ENCODE peak calls at places on chromosomes 16 and 17, in four cellular contexts. S is cardiac fibroblast, E is kidney epithelial cell, L is HFF-Myc. B is an unnamed sample.

GRCh38 chr17:7843536-7844291 is 9.7 kb downstream of the KDM6B start:
- DNase-seq in S (peak; percentile 93), E (no peak), L (no peak), B (no peak)

GRCh38 chr17:78016852-78017251 is 58.3 kb downstream of the TNRC6C start:
- DNase-seq in S (no peak), E (no peak), L (no peak), B (no peak)

GRCh38 chr16:15553313-15554088 is 89.5 kb downstream of the MARF1 start:
- DNase-seq in S (no peak), E (no peak), L (no peak), B (no peak)

GRCh38 chr17:42407289-42407836 is 15.7 kb downstream of the CAVIN1 start:
- DNase-seq in S (peak; percentile 89), E (no peak), L (no peak), B (no peak)

GRCh38 chr16:3149630-3150345 is 15.0 kb downstream of the ZNF213 start:
- DNase-seq in S (peak; percentile 73), E (no peak), L (no peak), B (no peak)

GRCh38 chr16:3977376-3977775 is 96.9 kb upstream of the CREBBP start:
- DNase-seq in S (no peak), E (no peak), L (no peak), B (no peak)

GRCh38 chr16:87424260-87424659 is 32.1 kb downstream of the MAP1LC3B start:
- DNase-seq in S (no peak), E (no peak), L (no peak), B (no peak)

GRCh38 chr17:45433136-45433535 is 466 bp upstream of the ARHGAP27 start:
- DNase-seq in S (no peak), E (no peak), L (no peak), B (no peak)

GRCh38 chr17:77467513-77467912 is 326.7 kb downstream of the SEC14L1 start:
- DNase-seq in S (no peak), E (no peak), L (no peak), B (no peak)

DNA sequence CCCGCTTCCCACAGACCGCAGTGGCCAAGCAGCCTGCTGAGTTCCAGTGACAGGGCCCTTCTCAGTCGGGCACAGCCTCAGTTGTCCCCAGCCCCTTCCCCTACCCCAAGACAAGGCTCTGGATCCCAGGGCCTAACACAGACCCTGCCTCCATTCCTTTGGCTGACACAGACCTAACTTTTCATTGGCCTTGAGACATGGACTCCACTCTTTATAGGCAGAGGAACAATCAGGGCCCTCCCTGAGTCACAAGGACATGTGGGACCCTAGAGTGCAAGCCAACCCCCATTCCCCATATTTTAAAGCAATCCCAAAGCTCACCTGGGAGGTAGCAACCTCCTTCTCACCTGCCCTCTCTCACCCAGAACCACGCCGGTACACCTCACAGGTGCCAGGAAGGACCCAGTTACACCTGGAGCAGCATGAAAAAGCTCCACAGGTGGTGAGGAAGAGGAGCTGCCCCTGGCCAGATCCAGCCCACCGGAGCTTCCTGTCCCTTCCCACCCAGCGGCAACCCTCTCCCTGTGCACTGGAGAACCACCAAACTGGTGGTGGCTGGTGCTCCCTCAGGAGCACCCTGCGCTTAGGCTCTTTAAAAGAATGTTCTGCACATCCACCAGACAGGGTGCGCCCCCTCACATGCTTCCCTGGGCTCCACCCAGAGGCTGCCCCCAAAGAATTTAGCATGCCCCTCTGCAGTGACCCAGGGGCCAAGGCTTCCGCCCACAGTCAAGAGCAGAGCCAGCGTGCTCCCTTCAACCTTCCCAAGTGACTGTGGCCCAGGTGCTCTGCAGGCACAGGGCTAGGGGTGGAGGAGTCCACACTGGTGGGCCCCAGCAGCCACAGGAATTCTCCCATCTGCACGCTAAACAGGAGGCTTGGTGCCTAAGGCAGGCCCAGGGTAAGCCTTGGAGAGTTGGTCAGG is 3.4 kb downstream of the MNT start:
- DNase-seq in S (no peak), E (no peak), L (no peak), B (no peak)
- H3K4me3 ChIP-seq in S (peak overlapping the region; percentile 45), E (no peak overlapping the region), L (peak overlapping the region; percentile 39), B (peak overlapping the region; percentile 69)

GRCh38 chr16:85057212-85057889 is 29.8 kb downstream of the KIAA0513 start:
- DNase-seq in S (no peak), E (no peak), L (no peak), B (no peak)
- TF ChIP-seq CTCF in S (peak; percentile 27), E (no peak), L (peak; percentile 14), B (peak; percentile 21)

GRCh38 chr17:81508639-81509047 is 4.0 kb downstream of the ACTG1 start:
- DNase-seq in S (peak; percentile 76), E (no peak), L (no peak), B (no peak)
- H3K4me3 ChIP-seq in S (peak overlapping the region; percentile 91), E (peak overlapping the region; percentile 61), L (peak overlapping the region; percentile 69), B (peak overlapping the region; percentile 96)

GRCh38 chr16:2019500-2019899 is at the start of gene NPW:
- DNase-seq in S (no peak), E (no peak), L (no peak), B (no peak)
- TF ChIP-seq CTCF in S (no peak), E (no peak), L (no peak), B (no peak)

DNA sequence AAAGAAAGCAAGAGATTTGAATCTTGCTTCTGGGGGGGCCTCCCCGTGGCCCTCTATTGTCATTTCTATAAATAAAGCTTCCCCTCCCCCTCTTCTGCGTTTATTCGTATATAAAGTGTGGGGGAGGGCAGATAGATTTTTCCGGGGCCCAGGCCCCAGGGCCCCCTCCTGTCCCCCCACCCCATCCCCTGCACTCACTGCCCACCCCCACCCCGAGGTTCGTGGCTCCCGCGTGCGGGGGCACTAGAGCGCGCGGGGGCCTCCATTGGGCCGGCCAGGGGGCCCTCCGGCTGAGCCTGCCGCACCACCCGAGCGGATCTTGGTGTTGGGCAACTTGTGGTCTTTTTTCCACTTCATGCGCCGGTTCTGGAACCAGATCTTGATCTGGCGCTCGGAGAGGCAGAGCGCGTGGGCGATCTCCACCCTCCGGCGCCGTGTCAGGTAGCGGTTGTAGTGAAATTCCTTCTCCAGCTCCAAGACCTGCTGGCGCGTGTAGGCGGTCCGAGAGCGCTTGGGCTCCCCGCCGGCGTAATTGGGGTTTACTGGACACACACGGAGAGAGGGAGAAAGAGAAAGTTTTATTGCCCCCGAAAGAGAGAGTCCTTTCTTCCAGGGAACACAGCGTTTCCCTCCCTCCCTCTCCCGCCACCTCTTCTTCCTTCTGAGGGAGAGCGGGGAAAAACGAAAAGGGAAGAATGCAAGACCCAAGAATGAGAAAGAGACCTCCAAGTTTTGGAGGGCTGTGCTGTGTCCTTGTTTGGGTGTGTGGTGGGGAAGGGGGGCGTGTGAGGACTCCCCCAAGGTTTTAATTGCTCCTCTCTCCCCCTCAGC is 1.5 kb downstream of the HOXB4 start:
- DNase-seq in S (peak; percentile 40), E (no peak), L (no peak), B (no peak)
- H3K4me3 ChIP-seq in S (peak overlapping the region; percentile 57), E (peak overlapping the region; percentile 68), L (peak overlapping the region; percentile 31), B (peak overlapping the region; percentile 78)

GRCh38 chr16:24688359-24688758 is 41.1 kb upstream of the TNRC6A start:
- DNase-seq in S (no peak), E (no peak), L (no peak), B (no peak)

GRCh38 chr16:24685539-24686432 is 43.7 kb upstream of the TNRC6A start:
- DNase-seq in S (peak; percentile 94), E (peak; percentile 56), L (peak; percentile 69), B (no peak)

GRCh38 chr16:24686678-24687077 is 42.8 kb upstream of the TNRC6A start:
- DNase-seq in S (no peak), E (no peak), L (no peak), B (no peak)

GRCh38 chr16:24692854-24693253 is 36.6 kb upstream of the TNRC6A start:
- DNase-seq in S (no peak), E (no peak), L (no peak), B (no peak)

GRCh38 chr16:24689128-24689527 is 40.3 kb upstream of the TNRC6A start:
- DNase-seq in S (peak; percentile 74), E (no peak), L (no peak), B (no peak)
- TF ChIP-seq CTCF in S (peak; percentile 88), E (peak; percentile 67), L (peak; percentile 85), B (peak; percentile 79)

GRCh38 chr16:30030841-30031413 is at the start of gene TLCD3B:
- DNase-seq in S (no peak), E (no peak), L (no peak), B (no peak)
- H3K4me3 ChIP-seq in S (no peak within 1 kb of the TSS), E (peak within 1 kb of the TSS; percentile 5), L (no peak within 1 kb of the TSS), B (peak within 1 kb of the TSS; percentile 30)

DNA sequence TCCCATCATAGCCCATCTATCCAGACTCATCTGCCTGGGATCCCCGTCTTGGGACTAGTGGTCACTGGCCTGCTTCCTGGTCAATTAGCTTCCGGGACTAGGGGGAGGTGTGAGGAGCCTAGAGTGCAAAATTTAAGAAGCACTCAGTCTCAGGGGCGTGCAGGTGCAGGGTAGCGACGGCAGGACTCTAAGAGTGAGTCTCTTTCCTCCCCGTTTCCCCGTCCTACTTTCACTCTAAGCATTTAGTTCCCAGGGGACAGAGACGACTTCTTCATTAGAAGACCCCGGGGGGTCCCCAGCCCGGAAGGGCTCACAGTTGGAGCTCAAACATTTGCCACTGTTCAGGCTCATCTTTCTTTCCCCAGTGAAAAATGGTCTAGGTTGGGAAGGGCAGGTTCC is 677 bp upstream of the ZNHIT3 start:
- DNase-seq in S (no peak), E (no peak), L (no peak), B (no peak)
- TF ChIP-seq CTCF in S (no peak), E (no peak), L (no peak), B (no peak)

GRCh38 chr17:70365098-70365583 is 195.8 kb downstream of the KCNJ2 start:
- DNase-seq in S (peak; percentile 33), E (peak; percentile 68), L (no peak), B (peak; percentile 7)
- H3K4me3 ChIP-seq in S (no peak overlapping the region), E (no peak overlapping the region), L (no peak overlapping the region), B (no peak overlapping the region)

DNA sequence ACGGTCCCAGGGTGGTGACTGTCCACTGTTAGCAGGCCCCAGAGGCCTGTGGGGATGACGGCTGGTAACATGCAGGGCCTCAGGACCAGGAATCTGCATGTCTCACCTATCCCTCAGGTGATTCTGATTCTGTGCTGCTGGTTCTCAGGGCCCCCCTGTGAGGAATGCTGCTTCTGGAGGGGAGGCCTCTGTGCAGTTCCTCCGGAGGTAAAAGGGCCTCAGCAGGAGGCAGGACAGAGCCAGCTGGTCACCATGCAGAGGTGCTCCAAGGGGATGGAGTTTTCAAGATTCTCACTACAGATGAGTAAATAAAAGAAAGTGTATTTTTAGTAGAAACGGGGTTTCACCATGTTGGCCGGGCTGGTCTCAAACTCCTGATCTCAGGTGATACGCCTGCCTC is 33.8 kb downstream of the CLEC16A start:
- DNase-seq in S (no peak), E (no peak), L (no peak), B (no peak)
- TF ChIP-seq CTCF in S (no peak), E (no peak), L (no peak), B (no peak)

B was measured in AG04449.